ENCODE peak calls at places on chromosomes 5 and 9, in four cellular contexts. X is A549, M is WTC11, N is K562. F is an unnamed sample.
A peak's percentile ranks its signal among the peaks of the same experiment; 100 is the strongest.

GRCh38 chr5:74375271-74375670 is 265.3 kb downstream of the ENC1 start:
- DNase-seq in X (no peak), M (no peak), N (no peak), F (no peak)

GRCh38 chr5:134574521-134574920 is 49.1 kb downstream of the JADE2 start:
- DNase-seq in X (no peak), M (no peak), N (no peak), F (no peak)

GRCh38 chr5:66595877-66596790 is at the start of gene MAST4:
- DNase-seq in X (peak; percentile 83), M (peak; percentile 96), N (peak; percentile 74), F (peak; percentile 50)

GRCh38 chr5:1824903-1825841 is 24.0 kb downstream of the NDUFS6 start:
- DNase-seq in X (no peak), M (no peak), N (no peak), F (no peak)

GRCh38 chr5:4128994-4129393 is 533.4 kb downstream of the IRX1 start:
- DNase-seq in X (no peak), M (no peak), N (no peak), F (no peak)

GRCh38 chr5:177116631-177117373 is 16.8 kb upstream of the NSD1 start:
- DNase-seq in X (no peak), M (peak; percentile 92), N (peak; percentile 93), F (no peak)

GRCh38 chr5:34005211-34005610 is 2.6 kb downstream of the AMACR start:
- DNase-seq in X (no peak), M (no peak), N (no peak), F (no peak)

GRCh38 chr5:96017951-96018350 is 56.3 kb upstream of the ELL2 start:
- DNase-seq in X (peak; percentile 23), M (no peak), N (no peak), F (peak; percentile 27)

GRCh38 chr5:74865799-74866652 is at the start of gene FAM169A:
- DNase-seq in X (peak; percentile 62), M (peak; percentile 73), N (no peak), F (no peak)

GRCh38 chr9:18703086-18703750 is 229.3 kb downstream of the ADAMTSL1 start:
- DNase-seq in X (no peak), M (no peak), N (peak; percentile 14), F (no peak)

GRCh38 chr5:5340206-5340729 is 82.2 kb upstream of the ICE1 start:
- DNase-seq in X (peak; percentile 94), M (peak; percentile 60), N (peak; percentile 78), F (peak; percentile 73)

GRCh38 chr9:34976441-34976840 is 13.1 kb upstream of the DNAJB5 start:
- DNase-seq in X (no peak), M (no peak), N (no peak), F (no peak)

GRCh38 chr9:89015330-89015729 is 24.1 kb downstream of the S1PR3 start:
- DNase-seq in X (no peak), M (no peak), N (no peak), F (no peak)

GRCh38 chr5:158648631-158649030 is 451.1 kb downstream of the EBF1 start:
- DNase-seq in X (no peak), M (no peak), N (no peak), F (no peak)

GRCh38 chr9:108254236-108254635 is 601.5 kb downstream of the ACTL7B start:
- DNase-seq in X (no peak), M (no peak), N (no peak), F (no peak)
- TF ChIP-seq NR3C1 in X (no peak), M (no peak), N (no peak), F (no peak)

DNA sequence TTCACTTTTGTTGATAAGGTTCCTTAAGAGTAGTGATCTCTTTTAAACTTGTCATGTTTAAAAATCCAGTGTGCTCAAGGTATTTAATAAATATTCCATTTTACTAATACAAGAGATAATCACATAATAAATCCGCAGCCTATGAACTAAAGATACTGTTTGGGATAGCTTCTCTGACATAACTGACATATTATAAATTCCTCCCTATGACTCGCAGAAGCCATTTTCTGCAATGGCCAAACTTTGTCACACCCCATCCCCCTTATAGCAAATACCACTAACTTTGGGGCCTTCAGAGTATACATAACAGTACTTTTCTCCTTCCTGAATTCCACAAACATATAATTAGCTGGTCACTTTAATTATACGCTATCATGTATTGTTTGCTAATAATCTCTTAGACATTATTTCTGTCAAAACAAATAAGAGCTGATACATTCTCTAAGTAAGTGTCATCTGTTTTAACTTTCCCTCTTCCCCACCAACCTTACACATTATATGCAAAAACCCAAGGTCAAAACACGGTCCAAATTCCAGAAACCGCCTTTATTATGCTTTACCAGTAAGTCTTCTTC is 1.1 kb downstream of the TMEM267 start:
- DNase-seq in X (no peak), M (no peak), N (peak; percentile 53), F (peak; percentile 32)
- TF ChIP-seq NR3C1 in X (no peak), M (no peak), N (no peak), F (no peak)

DNA sequence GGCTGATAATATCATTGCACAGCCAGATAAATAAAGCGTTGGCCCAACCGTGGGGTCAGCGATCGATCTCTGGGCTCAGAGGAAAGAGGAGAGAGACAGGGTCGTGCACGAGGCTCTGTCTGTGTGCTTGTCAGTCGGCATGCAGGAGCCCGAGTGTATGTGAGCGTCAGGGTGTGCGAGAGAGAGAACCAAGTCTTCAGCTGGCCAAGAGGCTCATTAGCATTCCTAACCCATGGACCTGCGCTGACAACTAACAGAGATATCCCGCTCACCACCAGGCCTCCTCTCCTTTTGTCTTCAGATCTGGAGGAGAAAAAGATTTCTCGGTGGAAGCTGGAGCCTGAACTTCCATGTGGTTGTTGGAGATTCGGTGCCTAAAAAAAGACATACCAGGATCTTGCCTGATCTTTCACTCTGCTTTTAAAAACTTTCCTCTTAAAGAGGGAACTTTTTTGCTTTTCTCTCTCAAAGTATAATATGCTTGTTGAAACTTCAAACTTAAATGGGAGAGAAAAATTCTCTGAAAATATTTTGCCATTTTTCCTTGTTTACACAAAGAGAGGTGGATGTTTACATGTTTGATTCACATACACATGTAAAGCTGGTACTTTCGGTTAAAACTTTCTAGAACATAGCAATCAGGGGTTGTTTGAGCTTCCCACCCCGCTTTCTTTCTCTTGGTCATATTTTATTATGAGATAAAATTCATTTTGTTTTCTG is 16.6 kb downstream of the NR2F1 start:
- DNase-seq in X (no peak), M (peak; percentile 38), N (no peak), F (no peak)
- TF ChIP-seq NR3C1 in X (no peak), M (no peak), N (no peak), F (no peak)

GRCh38 chr9:112273826-112274225 is 59.6 kb downstream of the PTBP3 start:
- DNase-seq in X (no peak), M (no peak), N (no peak), F (no peak)

GRCh38 chr9:112279501-112279900 is 53.9 kb downstream of the PTBP3 start:
- DNase-seq in X (no peak), M (no peak), N (no peak), F (no peak)

GRCh38 chr9:112280904-112281303 is 52.5 kb downstream of the PTBP3 start:
- DNase-seq in X (no peak), M (no peak), N (no peak), F (no peak)

GRCh38 chr9:112274600-112274999 is 58.8 kb downstream of the PTBP3 start:
- DNase-seq in X (no peak), M (no peak), N (no peak), F (no peak)

DNA sequence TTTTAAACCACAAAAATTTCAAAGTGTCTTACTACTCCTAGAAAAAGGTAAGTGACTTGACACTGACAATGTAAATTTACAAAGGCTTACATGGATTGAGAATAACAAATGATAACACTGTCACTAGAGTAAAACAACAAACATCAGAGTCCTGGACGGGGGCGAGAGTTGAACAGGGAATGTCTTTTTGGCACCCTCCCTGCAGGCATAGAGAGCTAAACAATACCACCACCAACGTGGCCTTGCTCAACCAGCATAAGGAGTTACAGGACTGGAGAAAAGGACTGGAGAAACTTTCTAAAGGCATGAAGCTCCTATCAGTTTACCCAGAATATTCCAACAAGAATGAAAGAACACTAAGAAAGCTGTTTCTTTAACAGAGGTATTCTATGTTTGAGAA is 55.3 kb downstream of the PTBP3 start:
- DNase-seq in X (no peak), M (no peak), N (no peak), F (peak; percentile 6)
- TF ChIP-seq NR3C1 in X (no peak), M (no peak), N (no peak), F (no peak)

F was measured in HepG2.